ENCODE peak calls at places on chromosomes 12 and 14, in four cellular contexts. O is MCF 10A; Q is uterus; W is natural killer cell treated with Interleukin-12 subunit alpha and Interleukin-12 subunit beta and Interleukin-15 and Interleukin-18, amount 100 ng/mL, for 72 hours. F is an unnamed sample.

GRCh38 chr14:54890794-54891193 is 11.8 kb downstream of the GCH1 start:
- DNase-seq in Q (no peak), W (no peak), O (no peak), F (no peak)

GRCh38 chr14:41235466-41235865 is 371.2 kb upstream of the LRFN5 start:
- DNase-seq in Q (no peak), O (peak), W (no peak), F (no peak)

GRCh38 chr14:68576031-68576430 is 216.8 kb downstream of the ZFP36L1 start:
- DNase-seq in Q (no peak), O (no peak), W (no peak), F (no peak)

GRCh38 chr12:95574030-95574429 is 22.8 kb upstream of the USP44 start:
- DNase-seq in O (no peak), Q (no peak), W (no peak), F (no peak)

GRCh38 chr12:92462049-92462448 is 240.7 kb upstream of the PLEKHG7 start:
- DNase-seq in O (no peak), W (peak), Q (no peak), F (no peak)

GRCh38 chr12:123364532-123365140 is at the start of gene SBNO1:
- DNase-seq in O (peak), W (peak), Q (peak), F (peak)

GRCh38 chr12:57459750-57460400 is at the start of gene GLI1:
- DNase-seq in O (no peak), Q (no peak), W (no peak), F (no peak)

GRCh38 chr12:44774815-44775411 is 101.2 kb downstream of the NELL2 start:
- DNase-seq in Q (no peak), W (no peak), O (peak), F (peak)

GRCh38 chr12:116287850-116288301 is 10.4 kb upstream of the MED13L start:
- DNase-seq in W (no peak), O (no peak), Q (no peak), F (no peak)

GRCh38 chr14:93081875-93082570 is 33.7 kb downstream of the ITPK1 start:
- DNase-seq in W (peak), Q (no peak), O (no peak), F (no peak)

GRCh38 chr12:96483116-96483515 is 6.3 kb upstream of the CFAP54 start:
- DNase-seq in Q (no peak), O (no peak), W (no peak), F (no peak)

GRCh38 chr14:67457782-67458181 is 30.7 kb downstream of the TMEM229B start:
- DNase-seq in W (no peak), O (no peak), Q (no peak), F (no peak)

GRCh38 chr14:89466460-89466859 is 49.4 kb upstream of the FOXN3 start:
- DNase-seq in W (peak), Q (no peak), O (no peak), F (no peak)

GRCh38 chr12:84911331-84912190 is 1.0 kb downstream of the SLC6A15 start:
- DNase-seq in O (peak), W (no peak), Q (peak), F (no peak)

GRCh38 chr12:120117961-120118709 is 1.6 kb upstream of the RAB35 start:
- DNase-seq in W (no peak), O (peak), Q (no peak), F (no peak)

GRCh38 chr14:55138091-55138490 is 9.0 kb downstream of the LGALS3 start:
- DNase-seq in O (no peak), Q (no peak), W (no peak), F (no peak)

GRCh38 chr14:56008160-56008559 is 110.1 kb upstream of the PELI2 start:
- DNase-seq in O (no peak), Q (no peak), W (no peak), F (no peak)

GRCh38 chr14:37232907-37233481 is 35.3 kb downstream of the MIPOL1 start:
- DNase-seq in O (peak), W (no peak), Q (no peak), F (peak)

GRCh38 chr14:55846852-55847471 is 267.0 kb downstream of the KTN1 start:
- DNase-seq in Q (no peak), O (peak), W (no peak), F (no peak)

GRCh38 chr12:57623385-57623784 is 9.6 kb downstream of the B4GALNT1 start:
- DNase-seq in Q (no peak), W (no peak), O (no peak), F (no peak)

GRCh38 chr14:99554757-99555531 is 49.1 kb downstream of the CCDC85C start:
- DNase-seq in O (no peak), W (no peak), Q (no peak), F (no peak)

GRCh38 chr14:89681086-89682018 is 264.3 kb upstream of the FOXN3 start:
- DNase-seq in W (peak), Q (no peak), O (no peak), F (no peak)

GRCh38 chr12:2877959-2878732 is 1.1 kb downstream of the RHNO1 start:
- DNase-seq in Q (no peak), O (peak), W (no peak), F (no peak)